ENCODE peak calls at places on chromosomes 3 and 15, in four cellular contexts. K is AG10803, M is pancreas, N is RWPE1. G is an unnamed sample.
A peak's percentile ranks its signal among the peaks of the same experiment; 100 is the strongest.

GRCh38 chr15:59918994-59919951 is 84.8 kb upstream of the FOXB1 start:
- DNase-seq in K (peak; percentile 34), M (no peak), N (peak; percentile 76), G (no peak)

GRCh38 chr15:99209326-99209725 is 40.1 kb downstream of the TTC23 start:
- DNase-seq in K (no peak), M (no peak), N (no peak), G (no peak)

GRCh38 chr15:40964634-40965033 is 11.4 kb downstream of the CHAC1 start:
- DNase-seq in K (no peak), M (no peak), N (no peak), G (no peak)

GRCh38 chr3:122974764-122975162 is 52.8 kb downstream of the SEMA5B start:
- DNase-seq in K (no peak), M (no peak), N (peak; percentile 42), G (no peak)

GRCh38 chr3:25178627-25179026 is 249.4 kb upstream of the RARB start:
- DNase-seq in K (no peak), M (no peak), N (no peak), G (no peak)

GRCh38 chr3:136862953-136863352 is 945 bp downstream of the NCK1 start:
- DNase-seq in K (no peak), M (no peak), N (no peak), G (no peak)

GRCh38 chr3:130825762-130826297 is 68.1 kb upstream of the ATP2C1 start:
- DNase-seq in K (no peak), M (no peak), N (no peak), G (no peak)

GRCh38 chr15:39736646-39737550 is 45.7 kb downstream of the FSIP1 start:
- DNase-seq in K (no peak), M (no peak), N (no peak), G (no peak)

GRCh38 chr3:140529096-140529495 is 148.8 kb upstream of the TRIM42 start:
- DNase-seq in K (peak; percentile 4), M (no peak), N (peak; percentile 92), G (no peak)

GRCh38 chr15:63348392-63348791 is 33.3 kb downstream of the CA12 start:
- DNase-seq in K (peak; percentile 73), M (peak; percentile 64), N (peak; percentile 79), G (no peak)

GRCh38 chr15:93811305-93811704 is 420.1 kb upstream of the MCTP2 start:
- DNase-seq in K (no peak), M (no peak), N (no peak), G (no peak)

GRCh38 chr3:89072671-89073070 is 34.8 kb upstream of the EPHA3 start:
- DNase-seq in K (no peak), M (no peak), N (no peak), G (no peak)

GRCh38 chr3:129058441-129059194 is 2.0 kb upstream of the GP9 start:
- DNase-seq in K (no peak), M (peak; percentile 67), N (no peak), G (no peak)

GRCh38 chr15:95715919-95716318 is 614.6 kb upstream of the NR2F2 start:
- DNase-seq in K (no peak), M (no peak), N (no peak), G (no peak)

GRCh38 chr3:125433611-125434041 is 58.5 kb upstream of the ZNF148 start:
- DNase-seq in K (no peak), M (no peak), N (peak; percentile 74), G (no peak)

GRCh38 chr15:27465213-27465612 is 494.2 kb downstream of the GABRG3 start:
- DNase-seq in K (no peak), M (no peak), N (no peak), G (no peak)

GRCh38 chr3:9158865-9159630 is 90.4 kb downstream of the SRGAP3 start:
- DNase-seq in K (no peak), M (no peak), N (no peak), G (no peak)

GRCh38 chr3:119731545-119732343 is 28.9 kb downstream of the CFAP91 start:
- DNase-seq in K (peak; percentile 27), M (no peak), N (no peak), G (no peak)

GRCh38 chr3:9142346-9142745 is 107.1 kb downstream of the SRGAP3 start:
- DNase-seq in K (no peak), M (no peak), N (peak; percentile 26), G (no peak)

GRCh38 chr15:79031201-79031600 is 59.4 kb downstream of the RASGRF1 start:
- DNase-seq in K (no peak), M (no peak), N (no peak), G (no peak)

GRCh38 chr15:55907797-55908196 is 85.6 kb downstream of the NEDD4 start:
- DNase-seq in K (peak; percentile 98), M (no peak), N (peak; percentile 84), G (no peak)

GRCh38 chr15:31487811-31488436 is 161.3 kb downstream of the KLF13 start:
- DNase-seq in K (peak; percentile 66), M (no peak), N (peak; percentile 18), G (no peak)

GRCh38 chr15:67998599-67999122 is 55.5 kb upstream of the PIAS1 start:
- DNase-seq in K (peak; percentile 46), M (peak; percentile 26), N (peak; percentile 80), G (no peak)

GRCh38 chr15:84736375-84736774 is 12.0 kb upstream of the ZNF592 start:
- DNase-seq in K (no peak), M (no peak), N (no peak), G (no peak)

GRCh38 chr15:69557340-69558137 is 104.9 kb downstream of the RPLP1 start:
- DNase-seq in K (peak; percentile 95), M (no peak), N (peak; percentile 95), G (no peak)

GRCh38 chr3:97823503-97824004 is 1.7 kb downstream of the CRYBG3 start:
- DNase-seq in K (peak; percentile 33), M (no peak), N (no peak), G (no peak)

GRCh38 chr15:70172124-70172523 is 74.4 kb upstream of the TLE3 start:
- DNase-seq in K (no peak), M (no peak), N (no peak), G (no peak)

GRCh38 chr3:65425880-65426279 is 612.8 kb downstream of the MAGI1 start:
- DNase-seq in K (peak; percentile 24), M (no peak), N (peak; percentile 1), G (peak; percentile 20)
- TF ChIP-seq CTCF in K (peak; percentile 62), M (no peak), N (no peak), G (no peak)

GRCh38 chr3:58793052-58793451 is 126.5 kb upstream of the FAM3D start:
- DNase-seq in K (peak; percentile 42), M (no peak), N (peak; percentile 1), G (no peak)

GRCh38 chr3:58798312-58798711 is 131.7 kb upstream of the FAM3D start:
- DNase-seq in K (peak; percentile 34), M (no peak), N (no peak), G (no peak)

GRCh38 chr3:58799271-58799670 is 132.7 kb upstream of the FAM3D start:
- DNase-seq in K (no peak), M (no peak), N (no peak), G (no peak)

GRCh38 chr3:58793938-58794337 is 127.4 kb upstream of the FAM3D start:
- DNase-seq in K (no peak), M (no peak), N (no peak), G (no peak)
- TF ChIP-seq CTCF in K (no peak), M (no peak), N (no peak), G (no peak)

GRCh38 chr3:187742351-187743171 is 2.7 kb downstream of the BCL6 start:
- DNase-seq in K (no peak), M (no peak), N (peak; percentile 23), G (no peak)
- TF ChIP-seq CTCF in K (no peak), M (no peak), N (peak; percentile 44), G (no peak)

GRCh38 chr3:142709207-142709606 is 14.6 kb upstream of the TRPC1 start:
- DNase-seq in K (no peak), M (no peak), N (no peak), G (no peak)
- TF ChIP-seq CTCF in K (no peak), M (no peak), N (no peak), G (no peak)

DNA sequence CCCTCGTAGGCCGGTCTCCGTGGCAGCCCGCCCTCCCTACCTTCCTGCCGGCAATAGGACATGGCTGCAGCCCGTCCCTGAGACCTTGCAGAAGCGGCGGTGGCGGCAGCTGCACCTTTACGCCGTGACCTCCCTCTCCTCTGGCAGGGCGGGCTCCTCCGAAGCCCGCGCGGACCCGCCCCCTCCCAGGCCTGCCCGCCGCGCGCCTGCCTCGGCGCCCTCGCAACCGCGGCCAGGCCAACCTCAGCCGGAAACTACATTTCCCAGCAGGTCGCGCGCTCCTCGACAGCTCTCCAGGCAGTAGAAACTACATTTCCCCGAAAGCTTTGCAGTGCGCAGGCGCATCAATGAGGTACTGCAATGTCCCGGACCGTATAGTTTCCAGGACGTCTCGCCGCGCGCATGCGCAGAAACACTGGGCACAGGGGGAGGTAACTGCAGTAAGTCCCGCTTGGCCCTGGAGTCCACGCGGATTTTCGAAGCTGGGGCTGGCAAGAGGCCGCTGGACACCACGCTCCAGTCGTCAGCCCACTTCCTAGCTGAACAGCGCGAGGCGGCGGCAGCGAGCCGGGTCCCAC is at the start of the genes CHCHD4 and TMEM43:
- DNase-seq in K (peak; percentile 99), M (peak; percentile 99), N (peak; percentile 98), G (peak; percentile 97)
- TF ChIP-seq CTCF in K (no peak), M (no peak), N (no peak), G (no peak)

GRCh38 chr15:89759835-89760234 is 8.8 kb upstream of the MESP1 start:
- DNase-seq in K (no peak), M (no peak), N (no peak), G (no peak)

GRCh38 chr15:89760303-89761008 is 9.4 kb upstream of the MESP1 start:
- DNase-seq in K (peak; percentile 54), M (peak; percentile 73), N (peak; percentile 85), G (peak; percentile 95)

GRCh38 chr15:89761929-89762328 is 10.9 kb upstream of the MESP1 start:
- DNase-seq in K (no peak), M (no peak), N (no peak), G (no peak)

GRCh38 chr15:89758981-89759380 is 7.9 kb upstream of the MESP1 start:
- DNase-seq in K (no peak), M (no peak), N (no peak), G (no peak)

GRCh38 chr15:89761009-89761831 is 10.2 kb upstream of the MESP1 start:
- DNase-seq in K (no peak), M (peak; percentile 72), N (no peak), G (no peak)
- TF ChIP-seq CTCF in K (no peak), M (no peak), N (peak; percentile 70), G (peak; percentile 20)

DNA sequence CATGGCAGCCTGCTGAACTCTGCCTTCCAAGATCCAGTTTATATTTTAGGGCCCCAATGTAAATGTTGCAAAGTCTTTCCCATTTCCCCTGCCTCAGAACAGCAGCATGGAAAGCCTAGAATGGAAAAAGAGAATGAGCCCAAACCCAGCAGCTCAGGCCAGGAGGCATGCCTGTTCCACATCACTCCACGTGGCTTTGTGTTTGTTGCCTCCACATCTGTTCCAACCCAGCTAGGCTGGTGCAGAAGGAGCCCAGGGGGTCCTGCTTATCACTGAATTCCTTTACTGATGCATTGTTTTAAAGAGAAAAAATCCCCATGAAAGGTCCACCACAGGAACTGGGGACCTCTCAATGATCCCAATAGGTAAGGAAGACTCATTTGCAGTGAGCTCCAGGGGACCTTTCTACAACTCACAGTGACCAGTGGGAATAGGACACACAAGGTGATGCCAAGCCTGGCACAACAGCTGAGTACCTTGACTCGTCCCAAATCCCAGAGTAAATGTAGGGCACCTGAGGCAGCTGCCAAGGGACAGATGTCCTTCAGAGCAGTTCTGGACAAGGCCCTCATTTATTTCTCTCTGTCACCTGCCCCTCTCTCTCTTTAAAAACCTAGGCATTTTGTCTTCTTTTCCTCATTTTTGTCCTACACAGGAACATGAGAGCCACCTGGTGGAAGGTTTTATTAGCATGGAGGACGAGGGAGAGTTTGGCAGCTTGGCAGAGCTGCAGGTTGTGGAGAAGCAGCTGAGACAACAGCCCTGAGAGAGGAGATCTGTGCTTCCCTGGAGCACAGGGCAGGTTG is 41.7 kb upstream of the ADAMTS17 start:
- DNase-seq in K (no peak), M (peak; percentile 33), N (peak; percentile 46), G (peak; percentile 42)
- TF ChIP-seq CTCF in K (peak; percentile 5), M (peak; percentile 34), N (peak; percentile 69), G (peak; percentile 40)